ENCODE peak calls at places on chromosomes 16 and 17, in six cellular contexts. Z is A549, D is NB4, K is GM12878, B is K562, L is HepG2. U is an unnamed sample.

GRCh38 chr16:8648867-8649266 is 25.6 kb upstream of the ABAT start:
- DNase-seq in K (no peak), B (no peak), Z (no peak), L (no peak), D (no peak), U (no peak)

GRCh38 chr17:6908807-6909206 is 77.3 kb upstream of the TEKT1 start:
- DNase-seq in Z (no peak), B (no peak), D (no peak), L (no peak), K (no peak), U (no peak)

GRCh38 chr17:48202945-48203344 is 95.4 kb downstream of the SNX11 start:
- DNase-seq in D (no peak), K (no peak), L (no peak), B (no peak), Z (no peak), U (no peak)

GRCh38 chr17:81563861-81564586 is 11.9 kb upstream of the FAAP100 start:
- DNase-seq in K (no peak), B (no peak), D (peak; percentile 92), Z (no peak), L (no peak), U (no peak)

GRCh38 chr17:41511130-41511529 is 5.7 kb upstream of the KRT13 start:
- DNase-seq in Z (no peak), D (no peak), B (peak; percentile 89), K (no peak), L (no peak), U (no peak)

GRCh38 chr16:76956394-76956793 is 234.6 kb upstream of the MON1B start:
- DNase-seq in D (no peak), K (no peak), L (no peak), Z (no peak), B (no peak), U (no peak)

GRCh38 chr17:28493467-28493866 is 12.7 kb upstream of the FOXN1 start:
- DNase-seq in L (no peak), B (no peak), K (no peak), Z (no peak), D (no peak), U (no peak)

GRCh38 chr17:49422714-49423113 is 8.0 kb upstream of the PHB1 start:
- DNase-seq in D (no peak), L (no peak), K (no peak), B (no peak), Z (no peak), U (no peak)

GRCh38 chr17:48025904-48026502 is 11.6 kb downstream of the COPZ2 start:
- DNase-seq in K (no peak), D (no peak), L (no peak), Z (no peak), B (no peak), U (peak; percentile 12)

GRCh38 chr17:45287526-45288264 is 25.8 kb upstream of the SPATA32 start:
- DNase-seq in K (no peak), B (no peak), Z (no peak), L (no peak), D (no peak), U (no peak)

GRCh38 chr16:67163903-67164558 is 514 bp upstream of the HSF4 start:
- DNase-seq in B (no peak), L (no peak), Z (no peak), D (no peak), K (no peak), U (no peak)

GRCh38 chr17:50102164-50102991 is 7.2 kb downstream of the PDK2 start:
- DNase-seq in D (no peak), Z (no peak), L (peak; percentile 92), K (no peak), B (no peak), U (no peak)

GRCh38 chr16:49127103-49127502 is 154.5 kb downstream of the CBLN1 start:
- DNase-seq in L (no peak), B (peak; percentile 8), Z (no peak), D (peak; percentile 31), K (no peak), U (no peak)

GRCh38 chr16:86570542-86571196 is 4.0 kb downstream of the FOXC2 start:
- DNase-seq in D (no peak), K (no peak), L (no peak), Z (no peak), B (no peak), U (no peak)

GRCh38 chr16:46866286-46866685 is 17.9 kb upstream of the GPT2 start:
- DNase-seq in Z (no peak), K (no peak), D (no peak), B (no peak), L (no peak), U (no peak)

GRCh38 chr16:22979038-22979437 is 165.1 kb downstream of the HS3ST2 start:
- DNase-seq in D (no peak), B (no peak), Z (no peak), L (no peak), K (no peak), U (no peak)

GRCh38 chr17:67248291-67248690 is 3.3 kb upstream of the HELZ start:
- DNase-seq in B (no peak), K (no peak), D (no peak), Z (no peak), L (no peak), U (no peak)

GRCh38 chr17:64262422-64263260 is at the start of gene TEX2:
- DNase-seq in L (peak; percentile 39), B (peak; percentile 62), Z (peak; percentile 59), D (peak; percentile 61), K (no peak), U (peak; percentile 42)

GRCh38 chr17:7838291-7839075 is 4.5 kb downstream of the KDM6B start:
- DNase-seq in K (no peak), L (peak; percentile 41), D (peak; percentile 83), B (peak; percentile 77), Z (no peak), U (no peak)

GRCh38 chr16:82655315-82655714 is 28.5 kb downstream of the CDH13 start:
- DNase-seq in L (no peak), B (no peak), D (peak; percentile 48), Z (no peak), K (peak; percentile 50), U (peak; percentile 81)

GRCh38 chr16:89505204-89506112 is 2.7 kb upstream of the SPG7 start:
- DNase-seq in L (peak; percentile 99), B (peak; percentile 99), D (peak; percentile 97), K (peak; percentile 88), Z (peak; percentile 86), U (peak; percentile 91)

GRCh38 chr16:17518441-17518840 is 47.7 kb upstream of the XYLT1 start:
- DNase-seq in D (no peak), Z (no peak), B (no peak), L (no peak), K (no peak), U (no peak)
- TF ChIP-seq MYC in D (no peak), Z (no peak), B (no peak), L (no peak), K (no peak), U (no peak)

GRCh38 chr16:11242658-11243057 is 13.3 kb downstream of the SOCS1 start:
- DNase-seq in L (no peak), B (no peak), K (no peak), Z (no peak), D (no peak), U (no peak)

GRCh38 chr16:11248133-11248532 is 7.9 kb downstream of the SOCS1 start:
- DNase-seq in B (no peak), L (no peak), Z (no peak), D (no peak), K (no peak), U (no peak)

GRCh38 chr16:11245222-11245737 is 10.7 kb downstream of the SOCS1 start:
- DNase-seq in L (no peak), K (no peak), B (no peak), D (no peak), Z (no peak), U (no peak)

GRCh38 chr16:11249233-11250061 is 6.6 kb downstream of the SOCS1 start:
- DNase-seq in K (no peak), B (no peak), Z (no peak), D (no peak), L (no peak), U (no peak)

DNA sequence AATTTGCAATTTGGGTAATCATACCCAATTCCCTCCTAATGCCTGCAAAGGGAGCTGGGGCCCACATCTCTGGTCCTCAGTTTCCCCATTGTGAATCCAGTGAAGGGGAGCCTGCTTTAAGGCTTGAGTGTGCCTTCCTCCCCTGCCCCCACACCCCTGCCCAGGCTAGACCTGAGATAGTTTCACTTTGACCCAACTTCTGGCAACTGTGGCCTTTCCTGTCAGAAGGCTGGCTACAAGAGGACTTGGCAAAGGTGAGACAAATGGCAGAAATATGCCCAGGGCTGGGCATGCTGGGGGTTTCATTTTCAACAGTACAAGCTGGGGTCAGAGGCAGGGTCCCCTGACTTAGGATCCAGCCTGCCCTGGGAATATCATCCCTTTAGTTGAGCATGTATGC is 10.0 kb downstream of the SOCS1 start:
- DNase-seq in D (no peak), L (no peak), K (no peak), Z (no peak), B (no peak), U (no peak)
- TF ChIP-seq MYC in D (no peak), L (no peak), K (no peak), Z (no peak), B (no peak), U (no peak)

DNA sequence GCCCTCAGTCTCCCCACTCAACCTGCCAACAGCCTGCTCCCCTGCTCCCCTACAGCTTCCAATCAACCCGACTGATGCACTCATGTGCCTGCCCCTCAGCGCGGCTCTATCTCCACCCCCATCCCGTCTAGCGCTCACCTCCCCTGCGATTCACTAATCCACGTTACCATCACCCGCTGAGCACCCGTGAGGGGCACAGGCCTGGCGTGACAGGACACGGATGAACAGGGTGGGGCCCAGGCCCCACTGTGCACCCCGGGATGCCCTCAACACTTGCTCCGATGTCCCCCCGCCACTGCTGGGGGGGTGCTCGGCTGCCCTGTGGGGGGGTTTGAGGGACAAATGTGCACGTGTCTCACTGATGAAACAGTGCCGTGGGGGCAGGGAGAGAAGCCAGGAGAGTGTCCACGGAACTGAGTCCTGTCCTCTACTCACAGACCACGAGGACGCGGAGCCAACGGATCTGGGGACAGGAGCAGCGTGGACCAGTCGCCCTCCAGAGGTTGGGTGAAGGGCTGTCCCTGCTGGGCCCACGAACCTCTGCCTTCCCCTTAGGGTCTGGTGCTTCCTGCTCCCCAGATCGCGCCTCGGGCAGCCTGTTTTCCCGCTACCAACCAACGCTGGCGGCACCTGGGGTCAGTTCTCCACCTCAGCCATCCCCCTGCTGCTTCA is 66.7 kb downstream of the RPH3AL start:
- DNase-seq in D (no peak), Z (no peak), B (no peak), K (no peak), L (no peak), U (no peak)
- TF ChIP-seq MYC in D (no peak), Z (no peak), B (no peak), K (no peak), L (no peak), U (no peak)

DNA sequence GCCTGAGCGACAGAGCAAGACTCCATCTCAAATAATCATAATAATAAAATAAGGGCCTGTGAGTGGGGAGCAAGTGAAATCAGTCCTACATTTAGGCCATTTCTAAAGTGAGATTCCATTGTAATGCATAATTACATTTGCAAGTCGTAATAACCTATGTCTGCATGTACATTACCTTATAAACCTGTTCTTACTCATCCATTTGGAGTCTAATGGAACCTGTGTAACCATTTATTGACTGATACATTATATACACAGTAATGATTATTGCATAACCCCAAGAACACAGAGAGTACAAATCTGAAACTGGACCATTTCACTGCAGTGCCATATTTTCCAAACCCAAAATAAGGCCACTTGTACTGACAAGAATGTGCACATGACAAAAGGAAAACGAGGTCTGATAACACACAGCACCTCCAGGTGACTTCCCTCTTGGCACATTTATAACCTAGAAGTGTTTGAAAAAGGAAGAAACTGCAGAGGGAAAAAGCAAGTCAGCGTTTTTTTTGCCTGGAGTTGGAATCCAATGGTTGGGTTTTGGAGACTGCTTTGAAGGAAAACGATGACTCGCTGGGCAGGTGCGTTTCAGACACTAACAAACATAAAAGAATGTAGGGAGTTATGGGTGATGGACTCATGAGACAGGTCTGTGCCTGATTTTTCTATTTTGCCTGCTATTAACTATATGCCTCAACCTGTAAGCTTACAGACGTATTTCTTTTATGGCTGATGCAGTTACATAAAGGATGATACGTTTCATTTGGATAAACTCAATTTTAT is 63.6 kb upstream of the KIFC3 start:
- DNase-seq in L (no peak), K (no peak), D (no peak), Z (no peak), B (no peak), U (no peak)
- TF ChIP-seq MYC in L (no peak), K (no peak), D (no peak), Z (no peak), B (no peak), U (no peak)

U was measured in endothelial cell of umbilical vein.